ENCODE peak calls at places on chromosomes 3 and 15, in ten cellular contexts. Y, A, I, E, O, G, P, C, N and S are unnamed samples.

GRCh38 chr3:42056840-42057239 is 34.3 kb upstream of the TRAK1 start:
- DNase-seq in Y (no peak), E (no peak), O (no peak), A (no peak), G (no peak), P (no peak), C (no peak), N (no peak), I (no peak), S (no peak)

GRCh38 chr3:177388209-177388608 is 190.9 kb upstream of the TBL1XR1 start:
- DNase-seq in Y (no peak), I (no peak), O (no peak), A (no peak), G (no peak), C (no peak), N (no peak), P (no peak), E (no peak), S (no peak)

GRCh38 chr3:109926376-109926775 is 589.0 kb upstream of the DPPA4 start:
- DNase-seq in P (no peak), A (no peak), N (no peak), G (no peak), I (no peak), C (no peak), Y (peak), O (no peak), E (no peak), S (no peak)

GRCh38 chr15:78204351-78205309 is 29.7 kb downstream of the ACSBG1 start:
- DNase-seq in I (no peak), E (no peak), C (no peak), P (no peak), G (no peak), N (no peak), O (no peak), Y (no peak), A (peak), S (peak)

GRCh38 chr3:159266779-159267178 is 464.9 kb downstream of the MFSD1 start:
- DNase-seq in G (peak), Y (no peak), C (no peak), O (peak), N (no peak), P (no peak), A (no peak), I (no peak), E (peak), S (peak)

GRCh38 chr3:37806505-37807291 is 55.0 kb upstream of the CTDSPL start:
- DNase-seq in P (no peak), A (no peak), O (no peak), Y (no peak), C (no peak), N (no peak), G (no peak), I (no peak), E (no peak), S (no peak)

GRCh38 chr3:186779204-186779603 is 4.2 kb upstream of the EIF4A2 start:
- DNase-seq in P (no peak), G (no peak), E (no peak), O (no peak), N (no peak), A (no peak), I (no peak), C (no peak), Y (no peak), S (no peak)

GRCh38 chr3:178343433-178344038 is 192.7 kb upstream of the KCNMB2 start:
- DNase-seq in N (no peak), Y (no peak), P (no peak), G (no peak), O (no peak), A (no peak), E (no peak), C (no peak), I (no peak), S (no peak)

GRCh38 chr15:36230741-36231140 is 348.7 kb upstream of the CDIN1 start:
- DNase-seq in E (no peak), Y (peak), N (no peak), P (no peak), I (no peak), A (no peak), O (no peak), C (no peak), G (peak), S (peak)

GRCh38 chr3:30502742-30503073 is 103.7 kb upstream of the TGFBR2 start:
- DNase-seq in O (no peak), G (peak), N (peak), I (no peak), P (no peak), Y (peak), C (no peak), E (no peak), A (no peak), S (peak)

GRCh38 chr3:122298239-122298638 is 26.8 kb upstream of the CSTA start:
- DNase-seq in P (no peak), C (no peak), I (no peak), E (no peak), Y (no peak), G (no peak), A (no peak), N (no peak), O (no peak), S (no peak)

GRCh38 chr15:99682455-99682854 is 50.8 kb downstream of the LYSMD4 start:
- DNase-seq in I (no peak), Y (peak), C (no peak), G (peak), A (no peak), E (peak), N (peak), P (no peak), O (no peak), S (peak)

GRCh38 chr3:143182861-143183667 is 63.5 kb downstream of the CHST2 start:
- DNase-seq in P (no peak), Y (no peak), C (no peak), E (no peak), O (no peak), G (no peak), A (no peak), I (no peak), N (no peak), S (peak)

GRCh38 chr15:57319226-57319918 is 56.9 kb upstream of the CGNL1 start:
- DNase-seq in I (no peak), A (no peak), O (no peak), P (no peak), Y (no peak), N (no peak), E (no peak), G (no peak), C (no peak), S (no peak)

GRCh38 chr15:60594071-60594470 is 115.1 kb upstream of the ICE2 start:
- DNase-seq in C (no peak), G (no peak), N (no peak), O (no peak), I (no peak), A (no peak), Y (no peak), P (no peak), E (no peak), S (no peak)

GRCh38 chr3:16511561-16512434 is 1.7 kb downstream of the RFTN1 start:
- DNase-seq in N (peak), E (no peak), G (peak), O (no peak), C (no peak), Y (peak), A (no peak), P (peak), I (no peak), S (peak)

GRCh38 chr3:109050591-109051167 is 67.3 kb downstream of the MORC1 start:
- DNase-seq in P (no peak), E (peak), O (no peak), C (no peak), I (no peak), G (peak), N (no peak), Y (peak), A (no peak), S (peak)

GRCh38 chr3:64354221-64354620 is 129.0 kb upstream of the PRICKLE2 start:
- DNase-seq in P (no peak), N (no peak), Y (peak), I (no peak), O (no peak), G (no peak), A (no peak), C (no peak), E (no peak), S (peak)

GRCh38 chr15:56869573-56869972 is 48.9 kb upstream of the TCF12 start:
- DNase-seq in C (no peak), P (no peak), G (peak), N (peak), E (peak), I (no peak), A (no peak), O (no peak), Y (peak), S (no peak)

GRCh38 chr3:42509111-42509510 is 6.7 kb downstream of the VIPR1 start:
- DNase-seq in P (no peak), I (no peak), N (no peak), A (no peak), O (no peak), E (no peak), C (no peak), Y (no peak), G (no peak), S (no peak)

GRCh38 chr3:160018959-160019358 is 30.3 kb downstream of the IL12A start:
- DNase-seq in C (no peak), A (no peak), N (no peak), O (peak), E (no peak), Y (no peak), P (no peak), I (no peak), G (no peak), S (no peak)

GRCh38 chr3:155232605-155233004 is 60.9 kb downstream of the STRIT1 start:
- DNase-seq in Y (peak), N (peak), P (no peak), O (no peak), G (peak), E (no peak), I (no peak), C (no peak), A (peak), S (peak)

GRCh38 chr15:45148076-45149059 is 18.6 kb downstream of the DUOX1 start:
- DNase-seq in N (no peak), Y (no peak), A (no peak), G (peak), I (peak), C (no peak), E (no peak), O (no peak), P (no peak), S (no peak)

GRCh38 chr15:74400313-74400850 is 32.9 kb upstream of the CYP11A1 start:
- DNase-seq in P (no peak), G (no peak), C (no peak), I (no peak), Y (peak), E (no peak), N (no peak), A (no peak), O (no peak), S (no peak)

GRCh38 chr15:59616390-59616789 is 4.8 kb downstream of the GCNT3 start:
- DNase-seq in C (no peak), G (no peak), P (no peak), Y (no peak), I (no peak), E (no peak), A (no peak), N (no peak), O (no peak), S (no peak)

GRCh38 chr3:24450142-24450932 is 44.3 kb downstream of the THRB start:
- DNase-seq in I (no peak), E (no peak), O (no peak), C (no peak), G (no peak), P (no peak), Y (no peak), A (no peak), N (no peak), S (no peak)

GRCh38 chr3:63328386-63328785 is 50.3 kb downstream of the SYNPR start:
- DNase-seq in Y (peak), I (no peak), O (no peak), C (no peak), N (peak), P (no peak), A (no peak), G (peak), E (no peak), S (peak)

GRCh38 chr3:193335031-193335430 is 43.5 kb downstream of the ATP13A5 start:
- DNase-seq in O (no peak), Y (peak), N (no peak), P (no peak), I (no peak), A (no peak), G (no peak), E (no peak), C (no peak), S (no peak)